ENCODE peak calls at places on chromosomes 6 and 20, in seven cellular contexts. G, N, I, M, Q, A and Z are unnamed samples.

GRCh38 chr6:2375443-2375842 is 130.0 kb upstream of the GMDS start:
- DNase-seq in M (no peak), A (no peak), N (no peak), G (no peak), I (no peak), Q (no peak), Z (no peak)

GRCh38 chr6:23656257-23656731 is 469.7 kb upstream of the NRSN1 start:
- DNase-seq in G (no peak), I (no peak), Q (no peak), M (no peak), A (no peak), N (no peak), Z (no peak)

GRCh38 chr20:59577037-59577808 is 27.1 kb upstream of the PHACTR3 start:
- DNase-seq in N (no peak), G (no peak), I (no peak), Q (no peak), A (no peak), M (no peak), Z (no peak)

GRCh38 chr6:52925919-52926792 is 16.7 kb upstream of the GSTA3 start:
- DNase-seq in Q (no peak), I (no peak), N (no peak), G (no peak), A (no peak), M (no peak), Z (no peak)

GRCh38 chr6:29494131-29494530 is 6.4 kb upstream of the MAS1L start:
- DNase-seq in I (no peak), N (no peak), G (no peak), A (no peak), M (no peak), Q (no peak), Z (no peak)

GRCh38 chr20:32973077-32973717 is 31.0 kb downstream of the SUN5 start:
- DNase-seq in N (no peak), G (no peak), I (no peak), A (no peak), Q (no peak), M (no peak), Z (no peak)

GRCh38 chr6:122109075-122109474 is 290.4 kb upstream of the HSF2 start:
- DNase-seq in N (no peak), G (no peak), Q (no peak), M (no peak), A (no peak), I (no peak), Z (no peak)

GRCh38 chr6:100134703-100135102 is 140.7 kb upstream of the MCHR2 start:
- DNase-seq in M (peak; percentile 32), G (no peak), A (no peak), N (peak; percentile 54), Q (no peak), I (no peak), Z (peak; percentile 46)

GRCh38 chr6:87722831-87723726 is 21.0 kb upstream of the AKIRIN2 start:
- DNase-seq in I (peak; percentile 6), G (no peak), M (peak; percentile 98), N (peak; percentile 97), A (no peak), Q (peak; percentile 71), Z (peak; percentile 95)

GRCh38 chr20:24164360-24164759 is 175.8 kb upstream of the GGTLC1 start:
- DNase-seq in N (no peak), I (no peak), G (no peak), A (no peak), M (no peak), Q (no peak), Z (peak; percentile 14)

GRCh38 chr6:152166897-152167296 is 359.4 kb downstream of the ESR1 start:
- DNase-seq in N (no peak), A (no peak), I (no peak), M (no peak), G (no peak), Q (no peak), Z (no peak)

GRCh38 chr6:111691345-111692225 is 85.9 kb upstream of the TRAF3IP2 start:
- DNase-seq in N (no peak), Q (no peak), G (peak; percentile 58), A (no peak), I (no peak), M (peak; percentile 63), Z (peak; percentile 44)

GRCh38 chr6:3838992-3839867 is 9.9 kb upstream of the FAM50B start:
- DNase-seq in N (peak; percentile 60), M (peak; percentile 65), Q (no peak), A (no peak), I (no peak), G (no peak), Z (peak; percentile 42)

GRCh38 chr6:39060467-39061160 is 12.0 kb downstream of the GLP1R start:
- DNase-seq in N (no peak), Q (no peak), A (no peak), I (no peak), M (no peak), G (no peak), Z (no peak)

GRCh38 chr6:111952326-111952725 is 79.1 kb upstream of the FYN start:
- DNase-seq in N (no peak), G (no peak), I (no peak), A (no peak), Q (no peak), M (peak; percentile 12), Z (no peak)

GRCh38 chr20:32924781-32925180 is 66.1 kb downstream of the EFCAB8 start:
- DNase-seq in N (no peak), I (no peak), G (no peak), A (no peak), M (no peak), Q (no peak), Z (no peak)

GRCh38 chr6:34103321-34103720 is 42.6 kb downstream of the GRM4 start:
- DNase-seq in Q (no peak), N (no peak), G (no peak), A (no peak), M (no peak), I (no peak), Z (no peak)

GRCh38 chr6:89217308-89217999 is at the start of gene GABRR1:
- DNase-seq in A (no peak), G (no peak), I (no peak), Q (no peak), M (no peak), N (no peak), Z (no peak)

GRCh38 chr20:33753763-33754162 is 22.0 kb downstream of the ZNF341 start:
- DNase-seq in I (no peak), G (no peak), M (no peak), A (no peak), N (peak; percentile 76), Q (no peak), Z (peak; percentile 18)

GRCh38 chr20:48728042-48728837 is 99.6 kb downstream of the PREX1 start:
- DNase-seq in G (no peak), N (no peak), Q (no peak), I (peak; percentile 56), A (no peak), M (no peak), Z (no peak)